ENCODE peak calls at places on chromosomes 6 and 20, in nine cellular contexts. One of them, this sample, is unnamed.

GRCh38 chr6:31615748-31616147 is 714 bp downstream of the AIF1 start:
- DNase-seq in Peyer's patch: peak; percentile 57
- DNase-seq in GM12891: no peak
- DNase-seq in uterus: no peak
- DNase-seq in HCT116: no peak
- DNase-seq in H54: no peak
- DNase-seq in right lobe of liver: no peak
- DNase-seq in tibial nerve: no peak
- DNase-seq in IMR-90: no peak
- DNase-seq in this sample: no peak

GRCh38 chr20:13788167-13788834 is 3.5 kb downstream of the NDUFAF5 start:
- DNase-seq in H54: peak; percentile 11
- DNase-seq in tibial nerve: no peak
- DNase-seq in GM12891: peak; percentile 15
- DNase-seq in IMR-90: peak; percentile 69
- DNase-seq in HCT116: peak; percentile 65
- DNase-seq in Peyer's patch: peak; percentile 28
- DNase-seq in uterus: no peak
- DNase-seq in right lobe of liver: peak; percentile 64
- DNase-seq in this sample: no peak

GRCh38 chr6:38501931-38502330 is 137.8 kb downstream of the BTBD9 start:
- DNase-seq in right lobe of liver: no peak
- DNase-seq in H54: no peak
- DNase-seq in HCT116: no peak
- DNase-seq in Peyer's patch: no peak
- DNase-seq in tibial nerve: no peak
- DNase-seq in IMR-90: no peak
- DNase-seq in GM12891: no peak
- DNase-seq in uterus: no peak
- DNase-seq in this sample: no peak

GRCh38 chr20:16574656-16575355 is 1.6 kb upstream of the KIF16B start:
- DNase-seq in H54: peak; percentile 67
- DNase-seq in Peyer's patch: peak; percentile 73
- DNase-seq in right lobe of liver: peak; percentile 94
- DNase-seq in uterus: peak; percentile 79
- DNase-seq in GM12891: peak; percentile 76
- DNase-seq in tibial nerve: peak; percentile 75
- DNase-seq in IMR-90: peak; percentile 68
- DNase-seq in HCT116: peak; percentile 86
- DNase-seq in this sample: peak; percentile 95

GRCh38 chr6:16799279-16800193 is 38.3 kb upstream of the ATXN1 start:
- DNase-seq in H54: no peak
- DNase-seq in tibial nerve: no peak
- DNase-seq in GM12891: no peak
- DNase-seq in uterus: no peak
- DNase-seq in IMR-90: peak; percentile 49
- DNase-seq in right lobe of liver: no peak
- DNase-seq in Peyer's patch: no peak
- DNase-seq in HCT116: no peak
- DNase-seq in this sample: no peak

GRCh38 chr6:82243886-82244285 is 3.7 kb downstream of the IBTK start:
- DNase-seq in uterus: no peak
- DNase-seq in tibial nerve: no peak
- DNase-seq in H54: no peak
- DNase-seq in Peyer's patch: no peak
- DNase-seq in right lobe of liver: no peak
- DNase-seq in IMR-90: no peak
- DNase-seq in HCT116: no peak
- DNase-seq in GM12891: no peak
- DNase-seq in this sample: no peak

GRCh38 chr6:149032599-149033405 is 284.7 kb upstream of the TAB2 start:
- DNase-seq in tibial nerve: no peak
- DNase-seq in Peyer's patch: no peak
- DNase-seq in IMR-90: peak; percentile 84
- DNase-seq in right lobe of liver: peak; percentile 77
- DNase-seq in GM12891: peak; percentile 42
- DNase-seq in H54: no peak
- DNase-seq in HCT116: no peak
- DNase-seq in uterus: peak; percentile 64
- DNase-seq in this sample: peak; percentile 89

GRCh38 chr6:143205170-143205879 is 144.6 kb downstream of the AIG1 start:
- DNase-seq in tibial nerve: no peak
- DNase-seq in H54: no peak
- DNase-seq in uterus: no peak
- DNase-seq in right lobe of liver: no peak
- DNase-seq in HCT116: no peak
- DNase-seq in GM12891: no peak
- DNase-seq in IMR-90: no peak
- DNase-seq in Peyer's patch: no peak
- DNase-seq in this sample: no peak

GRCh38 chr6:108115598-108116058 is 41.1 kb upstream of the OSTM1 start:
- DNase-seq in HCT116: peak; percentile 41
- DNase-seq in tibial nerve: no peak
- DNase-seq in H54: no peak
- DNase-seq in uterus: no peak
- DNase-seq in IMR-90: peak; percentile 11
- DNase-seq in Peyer's patch: no peak
- DNase-seq in right lobe of liver: peak; percentile 60
- DNase-seq in GM12891: no peak
- DNase-seq in this sample: no peak

GRCh38 chr20:25050082-25050481 is 7.9 kb downstream of the ACSS1 start:
- DNase-seq in tibial nerve: peak; percentile 3
- DNase-seq in uterus: peak; percentile 11
- DNase-seq in IMR-90: no peak
- DNase-seq in GM12891: no peak
- DNase-seq in right lobe of liver: no peak
- DNase-seq in Peyer's patch: no peak
- DNase-seq in H54: no peak
- DNase-seq in HCT116: no peak
- DNase-seq in this sample: no peak

GRCh38 chr6:88105741-88106340 is 58.2 kb downstream of the SPACA1 start:
- DNase-seq in H54: no peak
- DNase-seq in right lobe of liver: no peak
- DNase-seq in tibial nerve: no peak
- DNase-seq in GM12891: no peak
- DNase-seq in uterus: no peak
- DNase-seq in IMR-90: no peak
- DNase-seq in HCT116: no peak
- DNase-seq in Peyer's patch: no peak
- DNase-seq in this sample: no peak

GRCh38 chr6:105994522-105995402 is 91.4 kb upstream of the PRDM1 start:
- DNase-seq in right lobe of liver: peak; percentile 55
- DNase-seq in HCT116: peak; percentile 31
- DNase-seq in H54: peak; percentile 28
- DNase-seq in tibial nerve: peak; percentile 37
- DNase-seq in IMR-90: peak; percentile 78
- DNase-seq in Peyer's patch: peak; percentile 58
- DNase-seq in uterus: peak; percentile 67
- DNase-seq in GM12891: no peak
- DNase-seq in this sample: no peak

GRCh38 chr20:48766205-48766604 is 61.6 kb downstream of the PREX1 start:
- DNase-seq in GM12891: no peak
- DNase-seq in HCT116: no peak
- DNase-seq in right lobe of liver: no peak
- DNase-seq in Peyer's patch: no peak
- DNase-seq in uterus: no peak
- DNase-seq in tibial nerve: no peak
- DNase-seq in H54: no peak
- DNase-seq in IMR-90: no peak
- DNase-seq in this sample: no peak

GRCh38 chr20:17835941-17836861 is 132.4 kb downstream of the SNX5 start:
- DNase-seq in GM12891: no peak
- DNase-seq in Peyer's patch: no peak
- DNase-seq in IMR-90: peak; percentile 87
- DNase-seq in tibial nerve: peak; percentile 39
- DNase-seq in uterus: peak; percentile 88
- DNase-seq in H54: no peak
- DNase-seq in HCT116: no peak
- DNase-seq in right lobe of liver: no peak
- DNase-seq in this sample: no peak

GRCh38 chr6:48084201-48084600 is 26.8 kb downstream of the PTCHD4 start:
- DNase-seq in IMR-90: peak; percentile 2
- DNase-seq in tibial nerve: no peak
- DNase-seq in H54: no peak
- DNase-seq in uterus: no peak
- DNase-seq in right lobe of liver: no peak
- DNase-seq in HCT116: no peak
- DNase-seq in GM12891: no peak
- DNase-seq in Peyer's patch: no peak
- DNase-seq in this sample: no peak

GRCh38 chr6:44527191-44527960 is 139.9 kb downstream of the CDC5L start:
- DNase-seq in right lobe of liver: no peak
- DNase-seq in IMR-90: no peak
- DNase-seq in HCT116: no peak
- DNase-seq in H54: no peak
- DNase-seq in tibial nerve: no peak
- DNase-seq in GM12891: no peak
- DNase-seq in uterus: no peak
- DNase-seq in Peyer's patch: no peak
- DNase-seq in this sample: peak; percentile 68

GRCh38 chr20:20837574-20838021 is 125.2 kb upstream of the RALGAPA2 start:
- DNase-seq in H54: no peak
- DNase-seq in GM12891: peak; percentile 28
- DNase-seq in HCT116: peak; percentile 38
- DNase-seq in tibial nerve: peak; percentile 28
- DNase-seq in uterus: peak; percentile 21
- DNase-seq in Peyer's patch: no peak
- DNase-seq in right lobe of liver: peak; percentile 61
- DNase-seq in IMR-90: peak; percentile 35
- DNase-seq in this sample: no peak

GRCh38 chr6:9697263-9697931 is 717.5 kb downstream of the TFAP2A start:
- DNase-seq in H54: no peak
- DNase-seq in GM12891: no peak
- DNase-seq in HCT116: no peak
- DNase-seq in tibial nerve: no peak
- DNase-seq in Peyer's patch: no peak
- DNase-seq in right lobe of liver: peak; percentile 45
- DNase-seq in uterus: no peak
- DNase-seq in IMR-90: no peak
- DNase-seq in this sample: no peak

GRCh38 chr6:163182696-163183095 is 231.8 kb upstream of the QKI start:
- DNase-seq in H54: no peak
- DNase-seq in tibial nerve: no peak
- DNase-seq in right lobe of liver: no peak
- DNase-seq in HCT116: no peak
- DNase-seq in GM12891: no peak
- DNase-seq in Peyer's patch: no peak
- DNase-seq in uterus: no peak
- DNase-seq in IMR-90: no peak
- DNase-seq in this sample: peak; percentile 79

GRCh38 chr6:3732345-3733141 is 19.0 kb downstream of the PXDC1 start:
- DNase-seq in uterus: peak; percentile 79
- DNase-seq in GM12891: peak; percentile 58
- DNase-seq in HCT116: no peak
- DNase-seq in tibial nerve: peak; percentile 49
- DNase-seq in Peyer's patch: peak; percentile 58
- DNase-seq in right lobe of liver: peak; percentile 81
- DNase-seq in H54: peak; percentile 69
- DNase-seq in IMR-90: peak; percentile 94
- DNase-seq in this sample: no peak
- TF ChIP-seq POLR2A in uterus: no peak
- TF ChIP-seq POLR2A in GM12891: no peak
- TF ChIP-seq POLR2A in HCT116: no peak
- TF ChIP-seq POLR2A in tibial nerve: no peak
- TF ChIP-seq POLR2A in Peyer's patch: no peak
- TF ChIP-seq POLR2A in right lobe of liver: no peak
- TF ChIP-seq POLR2A in H54: no peak
- TF ChIP-seq POLR2A in IMR-90: no peak
- TF ChIP-seq POLR2A in this sample: no peak

DNA sequence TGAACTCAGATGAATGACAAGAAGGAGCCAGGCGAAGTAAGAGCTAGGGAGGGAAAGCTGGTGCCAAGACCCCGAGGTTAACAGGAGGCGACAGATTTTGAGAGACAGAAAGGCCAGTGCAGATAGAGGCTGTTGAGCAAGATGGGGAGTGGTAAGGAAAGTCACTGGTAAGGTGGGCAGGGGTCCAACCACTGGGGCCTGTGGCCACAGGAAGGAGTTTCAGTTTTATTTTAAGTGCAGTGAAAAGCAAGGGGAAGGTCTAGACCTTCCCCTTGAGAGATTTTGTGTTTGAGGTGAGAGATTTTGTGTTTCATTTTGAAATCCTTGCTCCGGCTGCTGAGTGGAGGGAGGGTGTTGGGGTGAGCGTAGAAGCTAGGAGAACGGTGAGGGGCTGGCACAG is 41.8 kb upstream of the APCDD1L start:
- DNase-seq in GM12891: no peak
- DNase-seq in right lobe of liver: no peak
- DNase-seq in uterus: no peak
- DNase-seq in H54: no peak
- DNase-seq in Peyer's patch: no peak
- DNase-seq in HCT116: no peak
- DNase-seq in tibial nerve: no peak
- DNase-seq in IMR-90: no peak
- DNase-seq in this sample: no peak
- TF ChIP-seq POLR2A in GM12891: no peak
- TF ChIP-seq POLR2A in right lobe of liver: no peak
- TF ChIP-seq POLR2A in uterus: no peak
- TF ChIP-seq POLR2A in H54: no peak
- TF ChIP-seq POLR2A in Peyer's patch: no peak
- TF ChIP-seq POLR2A in HCT116: no peak
- TF ChIP-seq POLR2A in tibial nerve: no peak
- TF ChIP-seq POLR2A in IMR-90: no peak
- TF ChIP-seq POLR2A in this sample: no peak

GRCh38 chr6:27132532-27133280 is 114.8 kb upstream of the PRSS16 start:
- DNase-seq in right lobe of liver: peak; percentile 81
- DNase-seq in HCT116: peak; percentile 100
- DNase-seq in tibial nerve: peak; percentile 70
- DNase-seq in uterus: peak; percentile 94
- DNase-seq in Peyer's patch: peak; percentile 95
- DNase-seq in GM12891: peak; percentile 55
- DNase-seq in IMR-90: peak; percentile 100
- DNase-seq in H54: peak; percentile 72
- DNase-seq in this sample: peak; percentile 99
- TF ChIP-seq POLR2A in right lobe of liver: peak; percentile 98
- TF ChIP-seq POLR2A in HCT116: peak; percentile 98
- TF ChIP-seq POLR2A in tibial nerve: peak; percentile 80
- TF ChIP-seq POLR2A in uterus: peak; percentile 97
- TF ChIP-seq POLR2A in Peyer's patch: peak; percentile 98
- TF ChIP-seq POLR2A in GM12891: peak; percentile 95
- TF ChIP-seq POLR2A in IMR-90: peak; percentile 99
- TF ChIP-seq POLR2A in H54: peak; percentile 97
- TF ChIP-seq POLR2A in this sample: peak; percentile 68

GRCh38 chr20:45406260-45407066 is 1.6 kb upstream of the DBNDD2 start:
- DNase-seq in GM12891: no peak
- DNase-seq in right lobe of liver: peak; percentile 61
- DNase-seq in Peyer's patch: peak; percentile 60
- DNase-seq in IMR-90: no peak
- DNase-seq in H54: no peak
- DNase-seq in uterus: peak; percentile 75
- DNase-seq in HCT116: no peak
- DNase-seq in tibial nerve: peak; percentile 54
- DNase-seq in this sample: no peak
- TF ChIP-seq POLR2A in GM12891: no peak
- TF ChIP-seq POLR2A in right lobe of liver: peak; percentile 9
- TF ChIP-seq POLR2A in Peyer's patch: no peak
- TF ChIP-seq POLR2A in IMR-90: no peak
- TF ChIP-seq POLR2A in H54: peak; percentile 14
- TF ChIP-seq POLR2A in uterus: peak; percentile 73
- TF ChIP-seq POLR2A in HCT116: no peak
- TF ChIP-seq POLR2A in tibial nerve: peak; percentile 36
- TF ChIP-seq POLR2A in this sample: no peak

This sample was measured in esophagus muscularis mucosa.